ENCODE peak calls at places on chromosomes 6 and 20, in five cellular contexts. U is SK-N-SH, F is hepatocyte, V is K562, O is body of pancreas. J is an unnamed sample.

GRCh38 chr20:57439993-57440392 is 48.8 kb downstream of the RBM38 start:
- DNase-seq in U (no peak), F (no peak), V (no peak), O (no peak), J (no peak)

GRCh38 chr6:158408552-158409130 is 96.4 kb downstream of the TULP4 start:
- DNase-seq in U (peak; percentile 61), F (no peak), V (no peak), O (no peak), J (no peak)

GRCh38 chr6:30357678-30358339 is 12.9 kb downstream of the RPP21 start:
- DNase-seq in U (peak; percentile 76), F (peak; percentile 80), V (peak; percentile 60), O (peak; percentile 43), J (peak; percentile 12)

GRCh38 chr6:110233769-110234374 is 53.6 kb downstream of the CDC40 start:
- DNase-seq in U (no peak), F (no peak), V (no peak), O (no peak), J (peak; percentile 30)

GRCh38 chr6:165676435-165677068 is 13.5 kb upstream of the PDE10A start:
- DNase-seq in U (no peak), F (no peak), V (no peak), O (no peak), J (no peak)

GRCh38 chr6:88626460-88626859 is 337.0 kb downstream of the RNGTT start:
- DNase-seq in U (no peak), F (no peak), V (no peak), O (no peak), J (no peak)

GRCh38 chr6:24458134-24458533 is 31.2 kb downstream of the GPLD1 start:
- DNase-seq in U (no peak), F (no peak), V (no peak), O (no peak), J (no peak)

GRCh38 chr20:38835792-38836191 is 30.3 kb downstream of the PPP1R16B start:
- DNase-seq in U (no peak), F (no peak), V (no peak), O (no peak), J (no peak)

GRCh38 chr6:129765008-129765407 is 55.0 kb upstream of the ARHGAP18 start:
- DNase-seq in U (no peak), F (no peak), V (no peak), O (no peak), J (no peak)

GRCh38 chr6:13573669-13574110 is 711 bp upstream of the SIRT5 start:
- DNase-seq in U (no peak), F (peak; percentile 46), V (peak; percentile 26), O (peak; percentile 48), J (peak; percentile 25)

GRCh38 chr6:28750926-28751458 is 172.8 kb downstream of the TRIM27 start:
- DNase-seq in U (no peak), F (no peak), V (no peak), O (no peak), J (no peak)
- H3K4me3 ChIP-seq in U (no peak overlapping the region), F (no peak overlapping the region), V (peak overlapping the region; percentile 38), O (no peak overlapping the region), J (no peak overlapping the region)

DNA sequence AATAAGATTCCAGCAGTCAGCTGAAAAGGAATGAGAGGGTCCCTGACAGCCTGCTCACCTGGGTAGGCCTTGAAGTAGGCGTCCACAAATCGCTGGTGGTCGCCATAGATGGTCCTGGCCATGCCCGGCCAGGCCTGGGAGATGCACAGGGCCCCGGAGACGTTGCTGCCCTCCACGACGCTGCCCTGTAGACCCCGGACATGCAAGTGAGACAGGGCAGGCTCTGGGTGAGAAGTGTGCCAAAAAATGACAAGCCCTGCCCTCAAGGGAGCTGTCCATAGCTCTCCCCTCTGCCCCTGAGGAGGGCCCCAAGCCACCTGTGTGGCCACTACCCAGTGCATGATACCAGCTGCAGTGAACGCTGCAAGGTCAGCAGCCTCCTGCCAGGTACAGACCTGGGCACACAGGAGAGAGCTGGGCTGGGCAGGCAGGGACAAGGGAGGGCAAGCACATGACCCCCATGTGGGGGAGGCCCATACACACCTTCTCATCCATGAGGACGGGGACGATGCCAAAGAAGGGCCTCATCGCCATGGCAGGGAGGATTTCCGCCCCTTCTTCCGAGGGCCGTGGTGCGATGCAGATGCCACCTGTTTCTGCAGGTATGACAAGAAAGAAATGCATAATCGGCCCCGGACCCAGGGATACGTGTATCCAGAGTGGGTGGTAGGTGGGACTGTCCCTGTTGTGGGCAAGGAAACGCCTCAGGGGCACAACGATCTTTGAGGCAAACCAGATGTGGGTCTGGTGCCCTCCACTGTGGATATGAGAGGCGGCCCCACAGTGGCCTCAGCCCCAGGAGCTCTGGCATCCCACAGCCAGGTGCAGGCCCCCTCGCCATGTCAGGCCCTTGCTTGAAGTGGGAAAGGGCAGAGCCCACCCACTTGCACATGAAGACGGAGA is 21.2 kb upstream of the APMAP start:
- DNase-seq in U (no peak), F (no peak), V (no peak), O (peak; percentile 9), J (no peak)
- H3K36me3 ChIP-seq in U (no peaks in the 10 kb centered on the region), F (no peaks in the 10 kb centered on the region), V (no peaks in the 10 kb centered on the region), O (no peaks in the 10 kb centered on the region), J (peaks cover 20% of the 10 kb centered on the region)

GRCh38 chr20:43102394-43102793 is 87.3 kb downstream of the PTPRT start:
- DNase-seq in U (peak; percentile 32), F (no peak), V (peak; percentile 52), O (no peak), J (no peak)
- TF ChIP-seq CTCF in U (no peak), F (no peak), V (peak; percentile 43), O (no peak), J (peak; percentile 33)

GRCh38 chr6:35305117-35305516 is 7.5 kb downstream of the DEF6 start:
- DNase-seq in U (no peak), F (no peak), V (no peak), O (no peak), J (no peak)

GRCh38 chr6:35299674-35300073 is 2.1 kb downstream of the DEF6 start:
- DNase-seq in U (no peak), F (no peak), V (no peak), O (no peak), J (no peak)

GRCh38 chr6:35300848-35301247 is 3.2 kb downstream of the DEF6 start:
- DNase-seq in U (no peak), F (no peak), V (no peak), O (no peak), J (no peak)

GRCh38 chr6:35304299-35304698 is 6.7 kb downstream of the DEF6 start:
- DNase-seq in U (no peak), F (no peak), V (no peak), O (no peak), J (no peak)

DNA sequence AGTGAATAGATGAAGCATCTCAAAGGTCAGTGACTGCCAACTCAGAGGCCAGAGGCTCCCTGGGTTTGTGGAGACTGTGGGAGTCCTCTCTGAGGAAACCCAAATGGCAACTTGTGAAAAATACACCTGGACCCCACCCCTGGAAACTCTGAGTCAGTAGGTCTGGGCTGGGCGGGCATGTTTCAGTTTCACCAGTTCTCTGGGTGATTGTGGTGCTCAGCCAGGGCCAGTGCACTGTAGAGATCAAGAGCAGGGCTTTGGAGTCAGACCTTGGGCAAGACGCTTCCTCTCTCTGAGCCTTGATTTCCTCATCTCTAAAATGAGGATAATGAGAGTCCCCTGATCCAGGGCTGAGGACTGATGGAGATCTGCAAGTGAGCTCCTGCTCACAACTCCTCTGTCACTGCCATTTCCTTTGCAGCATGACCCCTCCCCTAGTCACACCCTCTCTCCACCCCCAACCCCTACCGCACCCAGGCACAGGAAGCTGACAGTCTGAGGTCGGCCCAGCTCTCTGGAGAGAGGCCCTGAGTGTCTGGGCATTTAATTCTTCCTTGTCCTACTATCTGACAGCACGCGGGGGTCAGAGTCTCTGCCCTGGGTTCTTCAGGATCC is 5.1 kb downstream of the DEF6 start:
- DNase-seq in U (peak; percentile 44), F (peak; percentile 50), V (peak; percentile 75), O (no peak), J (peak; percentile 76)
- H3K4me3 ChIP-seq in U (no peak overlapping the region), F (no peak overlapping the region), V (no peak overlapping the region), O (no peak overlapping the region), J (peak overlapping the region; percentile 54)

DNA sequence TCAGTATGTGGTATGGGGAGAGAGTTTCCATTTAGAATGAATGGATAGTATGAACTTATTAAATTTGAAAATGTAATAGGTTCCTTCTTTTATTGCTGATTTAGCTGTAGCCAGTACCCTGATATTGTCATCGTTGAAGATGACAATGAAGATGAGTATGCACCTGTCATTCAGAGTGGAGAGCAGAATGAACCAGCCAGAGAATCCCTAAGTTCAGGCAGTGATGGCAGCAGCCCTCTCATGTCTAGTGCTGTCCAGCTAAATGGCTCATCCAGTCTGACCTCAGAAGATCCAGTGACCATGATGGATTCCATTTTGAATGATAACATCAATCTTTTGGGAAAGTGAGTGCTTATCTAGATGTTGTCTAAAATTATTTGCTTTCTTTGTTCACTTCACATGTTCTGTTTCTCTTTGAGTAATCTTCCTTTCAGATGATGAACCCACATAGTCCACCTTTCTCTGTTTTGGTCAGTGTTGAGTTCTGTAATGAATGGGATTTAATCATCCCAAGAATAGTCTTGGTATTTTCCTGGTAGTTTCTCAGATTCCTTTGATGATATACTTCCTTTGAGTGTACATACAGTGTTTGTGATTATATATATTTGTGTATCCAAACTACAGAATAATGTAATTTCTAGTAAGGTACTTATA is 23.3 kb downstream of the HSF2 start:
- DNase-seq in U (no peak), F (no peak), V (no peak), O (no peak), J (peak; percentile 33)
- H3K36me3 ChIP-seq in U (peaks cover 93% of the 10 kb centered on the region), F (no peaks in the 10 kb centered on the region), V (peaks cover 92% of the 10 kb centered on the region), O (no peaks in the 10 kb centered on the region), J (no peaks in the 10 kb centered on the region)

GRCh38 chr6:31689249-31690110 is 8.6 kb upstream of the LY6G5C start:
- DNase-seq in U (peak; percentile 43), F (no peak), V (peak; percentile 72), O (no peak), J (no peak)
- TF ChIP-seq CTCF in U (peak; percentile 61), F (no peak), V (peak; percentile 68), O (no peak), J (peak; percentile 56)

GRCh38 chr6:114344971-114345274 is 2.1 kb upstream of the HS3ST5 start:
- DNase-seq in U (no peak), F (no peak), V (no peak), O (no peak), J (no peak)
- H3K4me3 ChIP-seq in U (no peak overlapping the region), F (no peak overlapping the region), V (no peak overlapping the region), O (no peak overlapping the region), J (no peak overlapping the region)